ENCODE peak calls at places on chromosomes 5 and 9, in eight cellular contexts. One of them, this sample, is unnamed.

GRCh38 chr5:112415552-112415951 is 3.5 kb downstream of the EPB41L4A start:
- DNase-seq in prostate gland: no peak
- DNase-seq in NCI-H460: no peak
- DNase-seq in T-helper 1 cell: no peak
- DNase-seq in GM12865: no peak
- DNase-seq in NCI-H1436: no peak
- DNase-seq in Daoy: no peak
- DNase-seq in uterus: no peak
- DNase-seq in this sample: no peak

GRCh38 chr5:125422342-125422741 is 675.9 kb upstream of the ZNF608 start:
- DNase-seq in prostate gland: no peak
- DNase-seq in NCI-H460: no peak
- DNase-seq in T-helper 1 cell: no peak
- DNase-seq in GM12865: no peak
- DNase-seq in NCI-H1436: no peak
- DNase-seq in Daoy: no peak
- DNase-seq in uterus: no peak
- DNase-seq in this sample: no peak

GRCh38 chr9:125233678-125234077 is 7.5 kb downstream of the HSPA5 start:
- DNase-seq in prostate gland: no peak
- DNase-seq in NCI-H460: no peak
- DNase-seq in T-helper 1 cell: no peak
- DNase-seq in GM12865: no peak
- DNase-seq in NCI-H1436: no peak
- DNase-seq in Daoy: peak; percentile 91
- DNase-seq in uterus: no peak
- DNase-seq in this sample: no peak

GRCh38 chr9:105355810-105356209 is 92.0 kb upstream of the FSD1L start:
- DNase-seq in prostate gland: no peak
- DNase-seq in NCI-H460: peak; percentile 11
- DNase-seq in T-helper 1 cell: no peak
- DNase-seq in GM12865: peak; percentile 70
- DNase-seq in NCI-H1436: no peak
- DNase-seq in Daoy: peak; percentile 19
- DNase-seq in uterus: no peak
- DNase-seq in this sample: no peak

GRCh38 chr5:88895681-88896501 is 12.9 kb upstream of the MEF2C start:
- DNase-seq in prostate gland: no peak
- DNase-seq in NCI-H460: no peak
- DNase-seq in T-helper 1 cell: no peak
- DNase-seq in GM12865: no peak
- DNase-seq in NCI-H1436: no peak
- DNase-seq in Daoy: no peak
- DNase-seq in uterus: no peak
- DNase-seq in this sample: no peak

GRCh38 chr9:97386733-97387503 is 25.0 kb upstream of the TDRD7 start:
- DNase-seq in prostate gland: peak; percentile 11
- DNase-seq in NCI-H460: peak; percentile 64
- DNase-seq in T-helper 1 cell: peak; percentile 26
- DNase-seq in GM12865: peak; percentile 74
- DNase-seq in NCI-H1436: peak; percentile 42
- DNase-seq in Daoy: peak; percentile 79
- DNase-seq in uterus: peak; percentile 24
- DNase-seq in this sample: peak; percentile 64

GRCh38 chr5:2751592-2752021 is at the start of gene IRX2:
- DNase-seq in prostate gland: peak; percentile 97
- DNase-seq in NCI-H460: peak; percentile 95
- DNase-seq in T-helper 1 cell: no peak
- DNase-seq in GM12865: no peak
- DNase-seq in NCI-H1436: peak; percentile 92
- DNase-seq in Daoy: peak; percentile 97
- DNase-seq in uterus: no peak
- DNase-seq in this sample: no peak

GRCh38 chr5:175285263-175285662 is 158.7 kb downstream of the DRD1 start:
- DNase-seq in prostate gland: no peak
- DNase-seq in NCI-H460: no peak
- DNase-seq in T-helper 1 cell: no peak
- DNase-seq in GM12865: no peak
- DNase-seq in NCI-H1436: no peak
- DNase-seq in Daoy: no peak
- DNase-seq in uterus: no peak
- DNase-seq in this sample: no peak

GRCh38 chr5:20524956-20525529 is 537.0 kb upstream of the CDH18 start:
- DNase-seq in prostate gland: no peak
- DNase-seq in NCI-H460: no peak
- DNase-seq in T-helper 1 cell: no peak
- DNase-seq in GM12865: no peak
- DNase-seq in NCI-H1436: no peak
- DNase-seq in Daoy: peak; percentile 17
- DNase-seq in uterus: no peak
- DNase-seq in this sample: no peak

GRCh38 chr9:118896356-118897000 is 472.8 kb downstream of the BRINP1 start:
- DNase-seq in prostate gland: no peak
- DNase-seq in NCI-H460: no peak
- DNase-seq in T-helper 1 cell: no peak
- DNase-seq in GM12865: no peak
- DNase-seq in NCI-H1436: peak; percentile 60
- DNase-seq in Daoy: peak; percentile 1
- DNase-seq in uterus: no peak
- DNase-seq in this sample: no peak

GRCh38 chr9:90065001-90065400 is 460.2 kb downstream of the GADD45G start:
- DNase-seq in prostate gland: no peak
- DNase-seq in NCI-H460: no peak
- DNase-seq in T-helper 1 cell: no peak
- DNase-seq in GM12865: no peak
- DNase-seq in NCI-H1436: no peak
- DNase-seq in Daoy: no peak
- DNase-seq in uterus: peak; percentile 36
- DNase-seq in this sample: no peak

GRCh38 chr9:19320495-19320894 is 59.5 kb downstream of the RPS6 start:
- DNase-seq in prostate gland: no peak
- DNase-seq in NCI-H460: no peak
- DNase-seq in T-helper 1 cell: no peak
- DNase-seq in GM12865: no peak
- DNase-seq in NCI-H1436: no peak
- DNase-seq in Daoy: no peak
- DNase-seq in uterus: no peak
- DNase-seq in this sample: no peak

GRCh38 chr9:2153599-2154217 is 138.6 kb downstream of the SMARCA2 start:
- DNase-seq in prostate gland: no peak
- DNase-seq in NCI-H460: no peak
- DNase-seq in T-helper 1 cell: no peak
- DNase-seq in GM12865: no peak
- DNase-seq in NCI-H1436: no peak
- DNase-seq in Daoy: no peak
- DNase-seq in uterus: no peak
- DNase-seq in this sample: no peak

GRCh38 chr9:134379774-134380431 is 53.6 kb downstream of the RXRA start:
- DNase-seq in prostate gland: peak; percentile 68
- DNase-seq in NCI-H460: peak; percentile 53
- DNase-seq in T-helper 1 cell: no peak
- DNase-seq in GM12865: no peak
- DNase-seq in NCI-H1436: no peak
- DNase-seq in Daoy: peak; percentile 97
- DNase-seq in uterus: no peak
- DNase-seq in this sample: no peak

GRCh38 chr9:37309136-37309535 is 113.4 kb upstream of the GRHPR start:
- DNase-seq in prostate gland: no peak
- DNase-seq in NCI-H460: no peak
- DNase-seq in T-helper 1 cell: no peak
- DNase-seq in GM12865: peak; percentile 82
- DNase-seq in NCI-H1436: no peak
- DNase-seq in Daoy: peak; percentile 18
- DNase-seq in uterus: no peak
- DNase-seq in this sample: no peak

GRCh38 chr5:10452768-10453331 is 11.2 kb downstream of the ROPN1L start:
- DNase-seq in prostate gland: no peak
- DNase-seq in NCI-H460: peak; percentile 80
- DNase-seq in T-helper 1 cell: no peak
- DNase-seq in GM12865: peak; percentile 87
- DNase-seq in NCI-H1436: peak; percentile 54
- DNase-seq in Daoy: peak; percentile 77
- DNase-seq in uterus: peak; percentile 43
- DNase-seq in this sample: no peak

GRCh38 chr5:38600334-38601045 is 44.0 kb upstream of the LIFR start:
- DNase-seq in prostate gland: no peak
- DNase-seq in NCI-H460: no peak
- DNase-seq in T-helper 1 cell: no peak
- DNase-seq in GM12865: no peak
- DNase-seq in NCI-H1436: no peak
- DNase-seq in Daoy: no peak
- DNase-seq in uterus: no peak
- DNase-seq in this sample: no peak

GRCh38 chr9:17342696-17343095 is 207.9 kb downstream of the CNTLN start:
- DNase-seq in prostate gland: no peak
- DNase-seq in NCI-H460: no peak
- DNase-seq in T-helper 1 cell: no peak
- DNase-seq in GM12865: no peak
- DNase-seq in NCI-H1436: no peak
- DNase-seq in Daoy: no peak
- DNase-seq in uterus: no peak
- DNase-seq in this sample: no peak

GRCh38 chr5:97096096-97096648 is 46.2 kb downstream of the LIX1 start:
- DNase-seq in prostate gland: peak; percentile 9
- DNase-seq in NCI-H460: no peak
- DNase-seq in T-helper 1 cell: no peak
- DNase-seq in GM12865: no peak
- DNase-seq in NCI-H1436: no peak
- DNase-seq in Daoy: no peak
- DNase-seq in uterus: no peak
- DNase-seq in this sample: no peak

GRCh38 chr5:112878760-112879159 is 17.7 kb downstream of the SRP19 start:
- DNase-seq in prostate gland: no peak
- DNase-seq in NCI-H460: no peak
- DNase-seq in T-helper 1 cell: no peak
- DNase-seq in GM12865: peak; percentile 18
- DNase-seq in NCI-H1436: no peak
- DNase-seq in Daoy: peak; percentile 23
- DNase-seq in uterus: no peak
- DNase-seq in this sample: peak; percentile 43

GRCh38 chr9:123304340-123304691 is 35.9 kb upstream of the STRBP start:
- DNase-seq in prostate gland: no peak
- DNase-seq in NCI-H460: no peak
- DNase-seq in T-helper 1 cell: no peak
- DNase-seq in GM12865: no peak
- DNase-seq in NCI-H1436: no peak
- DNase-seq in Daoy: no peak
- DNase-seq in uterus: no peak
- DNase-seq in this sample: no peak

GRCh38 chr9:107489687-107490605 is at the start of gene KLF4:
- DNase-seq in prostate gland: peak; percentile 96
- DNase-seq in NCI-H460: peak; percentile 96
- DNase-seq in T-helper 1 cell: peak; percentile 20
- DNase-seq in GM12865: peak; percentile 93
- DNase-seq in NCI-H1436: peak; percentile 95
- DNase-seq in Daoy: peak; percentile 98
- DNase-seq in uterus: peak; percentile 96
- DNase-seq in this sample: peak; percentile 25

This sample was measured in activated T-cell treated with anti-CD3 and anti-CD28 coated beads for 4 hours.